ENCODE peak calls at places on chromosomes 3 and 15, in six cellular contexts. W, R, U, A, M and T are unnamed samples.

GRCh38 chr3:78888650-78889049 is 879.1 kb downstream of the ROBO1 start:
- DNase-seq in W (no peak), R (no peak), U (no peak), A (no peak), M (no peak), T (no peak)

GRCh38 chr3:179304605-179305004 is 18.2 kb upstream of the ZNF639 start:
- DNase-seq in W (no peak), R (no peak), U (no peak), A (no peak), M (no peak), T (no peak)

GRCh38 chr3:25885544-25885943 is 95.7 kb downstream of the OXSM start:
- DNase-seq in W (no peak), R (no peak), U (no peak), A (no peak), M (no peak), T (no peak)

GRCh38 chr15:39784125-39784524 is 1.5 kb upstream of the FSIP1 start:
- DNase-seq in W (no peak), R (no peak), U (no peak), A (no peak), M (no peak), T (peak)

GRCh38 chr3:46091971-46092703 is 64.9 kb upstream of the XCR1 start:
- DNase-seq in W (no peak), R (no peak), U (no peak), A (no peak), M (no peak), T (no peak)

GRCh38 chr3:73094127-73094526 is 32.7 kb downstream of the EBLN2 start:
- DNase-seq in W (no peak), R (no peak), U (no peak), A (peak), M (no peak), T (peak)

GRCh38 chr3:126542340-126543241 is 16.1 kb downstream of the C3orf22 start:
- DNase-seq in W (peak), R (peak), U (no peak), A (no peak), M (peak), T (no peak)

GRCh38 chr3:170037463-170038433 is at the start of gene GPR160:
- DNase-seq in W (peak), R (peak), U (peak), A (peak), M (peak), T (no peak)

GRCh38 chr3:138219255-138219654 is 32.2 kb downstream of the ARMC8 start:
- DNase-seq in W (no peak), R (no peak), U (no peak), A (no peak), M (no peak), T (no peak)

GRCh38 chr15:78343431-78343830 is 3.3 kb downstream of the CRABP1 start:
- DNase-seq in W (no peak), R (no peak), U (no peak), A (no peak), M (no peak), T (no peak)

GRCh38 chr3:21729888-21730459 is 21.0 kb downstream of the ZNF385D start:
- DNase-seq in W (no peak), R (no peak), U (no peak), A (no peak), M (no peak), T (no peak)

GRCh38 chr3:13879102-13879945 is 547 bp downstream of the WNT7A start:
- DNase-seq in W (no peak), R (no peak), U (no peak), A (peak), M (no peak), T (no peak)

GRCh38 chr3:9550999-9551398 is 2.6 kb downstream of the LHFPL4 start:
- DNase-seq in W (no peak), R (no peak), U (no peak), A (peak), M (no peak), T (no peak)

GRCh38 chr3:194136519-194137313 is 768 bp downstream of the HES1 start:
- DNase-seq in W (peak), R (peak), U (peak), A (peak), M (peak), T (peak)

GRCh38 chr15:48532938-48533337 is 112.6 kb downstream of the FBN1 start:
- DNase-seq in W (no peak), R (no peak), U (no peak), A (no peak), M (no peak), T (no peak)

GRCh38 chr3:182912476-182912875 is 67.9 kb downstream of the DCUN1D1 start:
- DNase-seq in W (no peak), R (no peak), U (no peak), A (no peak), M (no peak), T (no peak)

GRCh38 chr15:98321916-98322315 is 326.4 kb upstream of the IGF1R start:
- DNase-seq in W (no peak), R (no peak), U (no peak), A (no peak), M (no peak), T (no peak)

GRCh38 chr3:22729981-22730380 is 473.1 kb upstream of the UBE2E2 start:
- DNase-seq in W (no peak), R (no peak), U (no peak), A (peak), M (no peak), T (peak)

GRCh38 chr15:23402140-23402539 is 44.9 kb downstream of the GOLGA6L2 start:
- DNase-seq in W (no peak), R (no peak), U (no peak), A (no peak), M (no peak), T (no peak)

GRCh38 chr15:35557544-35557943 is 11.6 kb upstream of the DPH6 start:
- DNase-seq in W (no peak), R (no peak), U (no peak), A (no peak), M (no peak), T (no peak)

GRCh38 chr3:129829640-129830039 is 63.9 kb downstream of the TMCC1 start:
- DNase-seq in W (peak), R (peak), U (peak), A (peak), M (peak), T (peak)

GRCh38 chr3:37291275-37291700 is 116.9 kb upstream of the LRRFIP2 start:
- DNase-seq in W (no peak), R (no peak), U (no peak), A (no peak), M (no peak), T (no peak)

GRCh38 chr15:50888054-50888453 is 20.4 kb upstream of the AP4E1 start:
- DNase-seq in W (no peak), R (no peak), U (no peak), A (no peak), M (no peak), T (no peak)

GRCh38 chr3:59540241-59540640 is 490.4 kb upstream of the CFAP20DC start:
- DNase-seq in W (no peak), R (no peak), U (no peak), A (no peak), M (no peak), T (no peak)

GRCh38 chr3:123396171-123397049 is 52.5 kb downstream of the ADCY5 start:
- DNase-seq in W (no peak), R (no peak), U (peak), A (no peak), M (no peak), T (no peak)

GRCh38 chr15:68401496-68402431 is 30.2 kb downstream of the ITGA11 start:
- DNase-seq in W (no peak), R (peak), U (no peak), A (no peak), M (no peak), T (no peak)

GRCh38 chr3:137325170-137325569 is 367.4 kb downstream of the IL20RB start:
- DNase-seq in W (no peak), R (no peak), U (no peak), A (no peak), M (no peak), T (no peak)

GRCh38 chr15:65877752-65878151 is 8.5 kb downstream of the RAB11A start:
- DNase-seq in W (no peak), R (no peak), U (no peak), A (no peak), M (no peak), T (no peak)

GRCh38 chr3:194773216-194773615 is 87.5 kb downstream of the FAM43A start:
- DNase-seq in W (peak), R (peak), U (no peak), A (no peak), M (peak), T (peak)

GRCh38 chr3:159765025-159765859 is 223.4 kb upstream of the IL12A start:
- DNase-seq in W (peak), R (peak), U (peak), A (peak), M (peak), T (no peak)

GRCh38 chr15:100988874-100989273 is 69.7 kb downstream of the LRRK1 start:
- DNase-seq in W (no peak), R (no peak), U (no peak), A (no peak), M (no peak), T (no peak)

GRCh38 chr15:92907880-92908279 is 7.8 kb downstream of the CHD2 start:
- DNase-seq in W (peak), R (peak), U (peak), A (no peak), M (no peak), T (no peak)

GRCh38 chr15:92906563-92907081 is 6.5 kb downstream of the CHD2 start:
- DNase-seq in W (no peak), R (no peak), U (no peak), A (no peak), M (peak), T (no peak)

GRCh38 chr15:92907229-92907628 is 7.1 kb downstream of the CHD2 start:
- DNase-seq in W (no peak), R (no peak), U (no peak), A (no peak), M (no peak), T (no peak)

GRCh38 chr15:92909131-92909781 is 9.1 kb downstream of the CHD2 start:
- DNase-seq in W (no peak), R (no peak), U (no peak), A (no peak), M (no peak), T (no peak)

GRCh38 chr15:92908369-92909057 is 8.4 kb downstream of the CHD2 start:
- DNase-seq in W (no peak), R (no peak), U (no peak), A (no peak), M (no peak), T (no peak)
- H3K4me3 ChIP-seq in W (no peak), R (peak), U (peak), A (no peak), M (no peak), T (peak)

GRCh38 chr3:64444619-64445317 is 219.5 kb upstream of the PRICKLE2 start:
- DNase-seq in W (no peak), R (no peak), U (peak), A (peak), M (peak), T (no peak)
- H3K4me3 ChIP-seq in W (peak), R (peak), U (peak), A (peak), M (peak), T (peak)

GRCh38 chr15:74844319-74845207 is 1.6 kb upstream of the ULK3 start:
- DNase-seq in W (no peak), R (no peak), U (peak), A (no peak), M (no peak), T (no peak)

GRCh38 chr15:74841761-74842385 is 1.1 kb downstream of the ULK3 start:
- DNase-seq in W (no peak), R (no peak), U (peak), A (no peak), M (peak), T (no peak)

GRCh38 chr15:74842581-74843444 is at the start of gene ULK3:
- DNase-seq in W (peak), R (peak), U (peak), A (peak), M (peak), T (peak)

GRCh38 chr15:74843891-74844299 is 939 bp upstream of the ULK3 start:
- DNase-seq in W (no peak), R (peak), U (peak), A (no peak), M (no peak), T (no peak)

DNA sequence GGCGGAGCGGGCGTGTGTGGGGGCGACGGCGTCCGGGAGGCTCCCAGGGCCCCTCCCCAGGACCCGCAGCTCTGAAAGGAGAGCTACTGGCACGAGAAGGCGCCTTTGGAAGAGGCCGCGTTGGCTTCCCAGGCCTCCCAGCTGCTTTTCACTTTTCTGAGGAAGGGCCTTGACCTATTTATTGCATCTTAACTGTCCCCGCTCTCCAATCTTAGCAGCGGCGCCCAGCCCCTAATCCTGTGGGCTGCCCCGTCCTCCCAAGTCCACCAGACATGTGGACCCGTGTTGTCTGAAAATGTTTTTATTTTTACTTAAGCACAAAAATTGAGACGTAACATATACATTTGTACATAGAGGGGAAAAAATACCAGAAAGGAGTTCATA is 481 bp upstream of the ULK3 start:
- DNase-seq in W (no peak), R (no peak), U (no peak), A (no peak), M (no peak), T (no peak)
- H3K4me3 ChIP-seq in W (peak), R (peak), U (peak), A (peak), M (peak), T (peak)

GRCh38 chr3:171811913-171812321 is 1.6 kb upstream of the PLD1 start:
- DNase-seq in W (no peak), R (peak), U (peak), A (no peak), M (no peak), T (no peak)
- H3K4me3 ChIP-seq in W (no peak), R (no peak), U (no peak), A (no peak), M (no peak), T (no peak)